ENCODE peak calls at places on chromosomes 4 and X, in six cellular contexts. One of them, this sample, is unnamed.

GRCh38 chr4:148288448-148288847 is 153.8 kb downstream of the NR3C2 start:
- DNase-seq in colonic mucosa: no peak
- DNase-seq in stomach: peak
- DNase-seq in astrocyte of the cerebellum: no peak
- DNase-seq in endodermal cell: no peak
- DNase-seq in left ventricle myocardium inferior: peak
- DNase-seq in this sample: no peak

GRCh38 chrX:103151799-103152198 is 58.9 kb upstream of the NXF3 start:
- DNase-seq in stomach: no peak
- DNase-seq in left ventricle myocardium inferior: no peak
- DNase-seq in endodermal cell: no peak
- DNase-seq in colonic mucosa: no peak
- DNase-seq in astrocyte of the cerebellum: no peak
- DNase-seq in this sample: no peak

GRCh38 chr4:15577508-15577907 is 77.6 kb downstream of the FBXL5 start:
- DNase-seq in stomach: no peak
- DNase-seq in endodermal cell: no peak
- DNase-seq in colonic mucosa: no peak
- DNase-seq in astrocyte of the cerebellum: no peak
- DNase-seq in left ventricle myocardium inferior: no peak
- DNase-seq in this sample: no peak

GRCh38 chr4:123506311-123506685 is 109.7 kb downstream of the SPRY1 start:
- DNase-seq in endodermal cell: peak
- DNase-seq in left ventricle myocardium inferior: no peak
- DNase-seq in colonic mucosa: no peak
- DNase-seq in astrocyte of the cerebellum: no peak
- DNase-seq in stomach: no peak
- DNase-seq in this sample: no peak

GRCh38 chr4:102825261-102826071 is 1.9 kb downstream of the UBE2D3 start:
- DNase-seq in left ventricle myocardium inferior: no peak
- DNase-seq in colonic mucosa: peak
- DNase-seq in astrocyte of the cerebellum: peak
- DNase-seq in stomach: no peak
- DNase-seq in endodermal cell: peak
- DNase-seq in this sample: no peak

GRCh38 chr4:111466821-111467605 is 678.2 kb upstream of the FAM241A start:
- DNase-seq in colonic mucosa: no peak
- DNase-seq in endodermal cell: no peak
- DNase-seq in left ventricle myocardium inferior: no peak
- DNase-seq in astrocyte of the cerebellum: peak
- DNase-seq in stomach: no peak
- DNase-seq in this sample: no peak

GRCh38 chr4:146105464-146105863 is 70.1 kb upstream of the LSM6 start:
- DNase-seq in stomach: no peak
- DNase-seq in endodermal cell: no peak
- DNase-seq in left ventricle myocardium inferior: no peak
- DNase-seq in astrocyte of the cerebellum: no peak
- DNase-seq in colonic mucosa: no peak
- DNase-seq in this sample: no peak

GRCh38 chr4:88675543-88675942 is 22.1 kb downstream of the NAP1L5 start:
- DNase-seq in astrocyte of the cerebellum: no peak
- DNase-seq in endodermal cell: no peak
- DNase-seq in colonic mucosa: no peak
- DNase-seq in left ventricle myocardium inferior: no peak
- DNase-seq in stomach: no peak
- DNase-seq in this sample: no peak

GRCh38 chr4:146370841-146371240 is 150.9 kb downstream of the SLC10A7 start:
- DNase-seq in left ventricle myocardium inferior: no peak
- DNase-seq in endodermal cell: no peak
- DNase-seq in astrocyte of the cerebellum: no peak
- DNase-seq in stomach: no peak
- DNase-seq in colonic mucosa: no peak
- DNase-seq in this sample: no peak

GRCh38 chrX:2401590-2402360 is 99.0 kb downstream of the DHRSX start:
- DNase-seq in colonic mucosa: no peak
- DNase-seq in astrocyte of the cerebellum: peak
- DNase-seq in stomach: peak
- DNase-seq in left ventricle myocardium inferior: peak
- DNase-seq in endodermal cell: peak
- DNase-seq in this sample: no peak

GRCh38 chrX:148632444-148632843 is 132.0 kb downstream of the AFF2 start:
- DNase-seq in endodermal cell: no peak
- DNase-seq in left ventricle myocardium inferior: no peak
- DNase-seq in stomach: no peak
- DNase-seq in colonic mucosa: no peak
- DNase-seq in astrocyte of the cerebellum: no peak
- DNase-seq in this sample: no peak

GRCh38 chrX:123739474-123739873 is 6.6 kb upstream of the THOC2 start:
- DNase-seq in colonic mucosa: no peak
- DNase-seq in astrocyte of the cerebellum: no peak
- DNase-seq in endodermal cell: no peak
- DNase-seq in left ventricle myocardium inferior: no peak
- DNase-seq in stomach: no peak
- DNase-seq in this sample: no peak

GRCh38 chrX:72713130-72713529 is 976 bp downstream of the PHKA1 start:
- DNase-seq in endodermal cell: no peak
- DNase-seq in colonic mucosa: no peak
- DNase-seq in astrocyte of the cerebellum: no peak
- DNase-seq in stomach: no peak
- DNase-seq in left ventricle myocardium inferior: no peak
- DNase-seq in this sample: no peak

GRCh38 chrX:72715546-72715945 is 1.4 kb upstream of the PHKA1 start:
- DNase-seq in astrocyte of the cerebellum: no peak
- DNase-seq in colonic mucosa: no peak
- DNase-seq in left ventricle myocardium inferior: no peak
- DNase-seq in endodermal cell: no peak
- DNase-seq in stomach: no peak
- DNase-seq in this sample: no peak

GRCh38 chrX:72712094-72712755 is 1.9 kb downstream of the PHKA1 start:
- DNase-seq in astrocyte of the cerebellum: no peak
- DNase-seq in endodermal cell: no peak
- DNase-seq in colonic mucosa: no peak
- DNase-seq in stomach: no peak
- DNase-seq in left ventricle myocardium inferior: no peak
- DNase-seq in this sample: no peak

GRCh38 chrX:72716766-72717165 is 2.7 kb upstream of the PHKA1 start:
- DNase-seq in left ventricle myocardium inferior: no peak
- DNase-seq in astrocyte of the cerebellum: no peak
- DNase-seq in endodermal cell: no peak
- DNase-seq in stomach: no peak
- DNase-seq in colonic mucosa: no peak
- DNase-seq in this sample: no peak

GRCh38 chrX:72714471-72714916 is 388 bp upstream of the PHKA1 start:
- DNase-seq in colonic mucosa: peak
- DNase-seq in endodermal cell: peak
- DNase-seq in astrocyte of the cerebellum: peak
- DNase-seq in left ventricle myocardium inferior: peak
- DNase-seq in stomach: peak
- DNase-seq in this sample: peak
- TF ChIP-seq CTCF in colonic mucosa: no peak
- TF ChIP-seq CTCF in endodermal cell: no peak
- TF ChIP-seq CTCF in astrocyte of the cerebellum: no peak
- TF ChIP-seq CTCF in left ventricle myocardium inferior: no peak
- TF ChIP-seq CTCF in stomach: no peak
- TF ChIP-seq CTCF in this sample: no peak

GRCh38 chrX:85611926-85612325 is 232.5 kb upstream of the POF1B start:
- DNase-seq in left ventricle myocardium inferior: no peak
- DNase-seq in astrocyte of the cerebellum: no peak
- DNase-seq in endodermal cell: no peak
- DNase-seq in stomach: no peak
- DNase-seq in colonic mucosa: no peak
- DNase-seq in this sample: peak
- TF ChIP-seq CTCF in left ventricle myocardium inferior: peak
- TF ChIP-seq CTCF in astrocyte of the cerebellum: no peak
- TF ChIP-seq CTCF in endodermal cell: peak
- TF ChIP-seq CTCF in stomach: peak
- TF ChIP-seq CTCF in colonic mucosa: no peak
- TF ChIP-seq CTCF in this sample: peak

GRCh38 chrX:50680990-50681389 is 133.0 kb downstream of the SHROOM4 start:
- DNase-seq in astrocyte of the cerebellum: no peak
- DNase-seq in endodermal cell: peak
- DNase-seq in left ventricle myocardium inferior: no peak
- DNase-seq in colonic mucosa: no peak
- DNase-seq in stomach: no peak
- DNase-seq in this sample: no peak
- TF ChIP-seq CTCF in astrocyte of the cerebellum: peak
- TF ChIP-seq CTCF in endodermal cell: peak
- TF ChIP-seq CTCF in left ventricle myocardium inferior: peak
- TF ChIP-seq CTCF in colonic mucosa: no peak
- TF ChIP-seq CTCF in stomach: no peak
- TF ChIP-seq CTCF in this sample: no peak

GRCh38 chrX:120299928-120300327 is 11.3 kb downstream of the TMEM255A start:
- DNase-seq in left ventricle myocardium inferior: no peak
- DNase-seq in endodermal cell: peak
- DNase-seq in colonic mucosa: no peak
- DNase-seq in stomach: no peak
- DNase-seq in astrocyte of the cerebellum: no peak
- DNase-seq in this sample: no peak
- TF ChIP-seq CTCF in left ventricle myocardium inferior: peak
- TF ChIP-seq CTCF in endodermal cell: peak
- TF ChIP-seq CTCF in colonic mucosa: no peak
- TF ChIP-seq CTCF in stomach: no peak
- TF ChIP-seq CTCF in astrocyte of the cerebellum: no peak
- TF ChIP-seq CTCF in this sample: no peak

This sample was measured in GM13977.